ENCODE peak calls at places on chromosomes 1 and 21, in eight cellular contexts. B is Peyer's patch, H is BE2C, X is ascending aorta, C is PC-3, F is heart right ventricle, M is prostate gland, O is IMR-90. N is an unnamed sample.

GRCh38 chr1:201501812-201502510 is 5.0 kb downstream of the CSRP1 start:
- DNase-seq in B (no peak), H (no peak), X (no peak), C (no peak), F (no peak), M (peak; percentile 37), O (no peak), N (no peak)

GRCh38 chr1:206643118-206643698 is 7.9 kb downstream of the DYRK3 start:
- DNase-seq in B (no peak), H (no peak), X (no peak), C (no peak), F (no peak), M (no peak), O (no peak), N (no peak)

GRCh38 chr1:225830823-225831222 is 20.9 kb downstream of the EPHX1 start:
- DNase-seq in B (no peak), H (no peak), X (no peak), C (no peak), F (no peak), M (no peak), O (no peak), N (no peak)

GRCh38 chr1:5480306-5480705 is 511.9 kb downstream of the NPHP4 start:
- DNase-seq in B (no peak), H (no peak), X (no peak), C (no peak), F (no peak), M (no peak), O (no peak), N (no peak)

GRCh38 chr1:2824999-2825398 is 23.5 kb upstream of the TTC34 start:
- DNase-seq in B (no peak), H (no peak), X (no peak), C (no peak), F (peak; percentile 0), M (no peak), O (no peak), N (no peak)

GRCh38 chr1:210633636-210634035 is 304.9 kb downstream of the HHAT start:
- DNase-seq in B (no peak), H (no peak), X (no peak), C (no peak), F (peak; percentile 22), M (no peak), O (no peak), N (no peak)

GRCh38 chr1:51093566-51093965 is 8.5 kb upstream of the C1orf185 start:
- DNase-seq in B (no peak), H (no peak), X (no peak), C (no peak), F (no peak), M (no peak), O (peak; percentile 3), N (no peak)

GRCh38 chr1:166907763-166908162 is 31.7 kb upstream of the TADA1 start:
- DNase-seq in B (peak; percentile 25), H (no peak), X (no peak), C (no peak), F (no peak), M (no peak), O (no peak), N (no peak)

GRCh38 chr1:168396940-168397680 is 116.4 kb downstream of the TBX19 start:
- DNase-seq in B (no peak), H (no peak), X (no peak), C (peak; percentile 72), F (no peak), M (no peak), O (no peak), N (no peak)

GRCh38 chr1:163585796-163586195 is 264.0 kb downstream of the NUF2 start:
- DNase-seq in B (no peak), H (no peak), X (no peak), C (no peak), F (no peak), M (peak; percentile 23), O (no peak), N (no peak)

GRCh38 chr1:5408401-5408800 is 583.8 kb downstream of the NPHP4 start:
- DNase-seq in B (no peak), H (no peak), X (no peak), C (no peak), F (no peak), M (no peak), O (no peak), N (no peak)

GRCh38 chr1:54302951-54303843 is 103.0 kb downstream of the SSBP3 start:
- DNase-seq in B (no peak), H (peak; percentile 57), X (no peak), C (no peak), F (no peak), M (no peak), O (no peak), N (no peak)

GRCh38 chr1:40539338-40539737 is 7.9 kb downstream of the ZNF684 start:
- DNase-seq in B (no peak), H (no peak), X (no peak), C (no peak), F (no peak), M (no peak), O (no peak), N (no peak)

GRCh38 chr21:33668180-33668579 is 25.9 kb downstream of the ITSN1 start:
- DNase-seq in B (no peak), H (peak; percentile 27), X (no peak), C (no peak), F (no peak), M (no peak), O (peak; percentile 29), N (no peak)

GRCh38 chr1:221994274-221994698 is 252.4 kb upstream of the DUSP10 start:
- DNase-seq in B (no peak), H (no peak), X (no peak), C (peak; percentile 38), F (no peak), M (no peak), O (peak; percentile 85), N (no peak)

GRCh38 chr1:12604114-12604874 is 13.7 kb downstream of the DHRS3 start:
- DNase-seq in B (peak; percentile 70), H (peak; percentile 55), X (peak; percentile 78), C (peak; percentile 97), F (peak; percentile 42), M (no peak), O (peak; percentile 99), N (no peak)

GRCh38 chr1:2575801-2576663 is 10.5 kb upstream of the PRXL2B start:
- DNase-seq in B (peak; percentile 67), H (no peak), X (no peak), C (no peak), F (peak; percentile 13), M (no peak), O (no peak), N (no peak)

GRCh38 chr1:63902844-63903589 is 129.2 kb downstream of the ROR1 start:
- DNase-seq in B (no peak), H (no peak), X (no peak), C (peak; percentile 31), F (no peak), M (no peak), O (peak; percentile 29), N (no peak)

GRCh38 chr1:63101336-63101735 is 221.0 kb upstream of the FOXD3 start:
- DNase-seq in B (no peak), H (no peak), X (no peak), C (no peak), F (no peak), M (no peak), O (no peak), N (no peak)

GRCh38 chr1:227673441-227673840 is 61.7 kb downstream of the JMJD4 start:
- DNase-seq in B (no peak), H (no peak), X (no peak), C (no peak), F (no peak), M (no peak), O (no peak), N (no peak)
- H3K9me3 ChIP-seq in B (no peaks in the 10 kb centered on the region), H (no peaks in the 10 kb centered on the region), X (peaks cover 59% of the 10 kb centered on the region), C (peaks cover 79% of the 10 kb centered on the region), F (peaks cover 95% of the 10 kb centered on the region), M (no peaks in the 10 kb centered on the region), O (peaks cover 25% of the 10 kb centered on the region), N (peaks cover 17% of the 10 kb centered on the region)

DNA sequence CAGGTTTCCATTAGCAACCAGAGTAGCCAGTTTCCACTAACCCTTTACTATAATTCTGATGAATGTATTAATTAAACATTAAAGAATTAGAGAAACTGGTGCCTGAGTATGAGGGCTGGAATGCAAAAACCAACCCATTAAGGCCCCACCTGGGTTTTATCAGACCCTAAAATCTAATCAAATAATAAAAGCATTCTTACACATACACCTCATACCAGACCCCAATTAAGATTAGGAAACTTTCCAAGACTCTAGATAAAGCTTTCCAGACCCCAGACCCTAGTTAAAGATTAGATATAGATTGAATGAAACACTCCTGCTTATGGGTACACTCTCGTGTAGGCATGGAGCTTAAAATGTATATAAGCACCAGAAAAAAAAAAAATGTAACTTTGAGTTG is 581.3 kb upstream of the BEND5 start:
- DNase-seq in B (no peak), H (no peak), X (no peak), C (no peak), F (no peak), M (no peak), O (no peak), N (no peak)
- H3K9me3 ChIP-seq in B (no peaks in the 10 kb centered on the region), H (no peaks in the 10 kb centered on the region), X (no peaks in the 10 kb centered on the region), C (no peaks in the 10 kb centered on the region), F (no peaks in the 10 kb centered on the region), M (no peaks in the 10 kb centered on the region), O (peaks cover 11% of the 10 kb centered on the region), N (no peaks in the 10 kb centered on the region)

GRCh38 chr1:247919952-247920351 is at the start of gene OR2T8:
- DNase-seq in B (no peak), H (no peak), X (no peak), C (no peak), F (no peak), M (no peak), O (no peak), N (no peak)
- H3K9me3 ChIP-seq in B (no peaks in the 10 kb centered on the region), H (no peaks in the 10 kb centered on the region), X (no peaks in the 10 kb centered on the region), C (no peaks in the 10 kb centered on the region), F (no peaks in the 10 kb centered on the region), M (no peaks in the 10 kb centered on the region), O (peaks cover 12% of the 10 kb centered on the region), N (no peaks in the 10 kb centered on the region)

GRCh38 chr1:55318111-55318817 is 103.1 kb upstream of the USP24 start:
- DNase-seq in B (no peak), H (no peak), X (no peak), C (no peak), F (no peak), M (no peak), O (peak; percentile 69), N (no peak)

GRCh38 chr1:55315552-55315951 is 100.4 kb upstream of the USP24 start:
- DNase-seq in B (no peak), H (no peak), X (no peak), C (no peak), F (no peak), M (no peak), O (no peak), N (no peak)

GRCh38 chr1:55316494-55316893 is 101.3 kb upstream of the USP24 start:
- DNase-seq in B (no peak), H (no peak), X (no peak), C (no peak), F (no peak), M (no peak), O (no peak), N (no peak)

GRCh38 chr1:55317263-55317662 is 102.1 kb upstream of the USP24 start:
- DNase-seq in B (no peak), H (no peak), X (no peak), C (no peak), F (no peak), M (no peak), O (no peak), N (no peak)

DNA sequence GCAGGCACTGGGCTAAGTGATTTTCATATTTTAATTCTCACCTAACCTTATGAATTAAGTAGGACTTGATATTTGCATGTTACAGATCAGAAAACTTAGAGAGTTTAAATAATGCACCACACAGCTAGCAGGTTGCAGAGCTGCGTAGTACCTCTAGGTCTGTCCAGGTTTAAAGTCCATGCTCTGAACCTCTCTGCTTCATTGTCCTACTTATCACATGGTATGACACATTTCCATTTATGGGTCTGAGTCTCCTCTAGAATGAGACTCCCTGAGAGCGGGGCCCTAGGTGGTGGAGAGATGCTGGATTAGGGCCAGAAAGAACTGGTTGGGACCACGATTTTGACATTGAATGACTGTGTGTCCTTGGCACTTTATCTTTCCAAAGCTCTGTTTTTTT is 102.5 kb upstream of the USP24 start:
- DNase-seq in B (no peak), H (no peak), X (no peak), C (no peak), F (no peak), M (no peak), O (no peak), N (no peak)
- H3K9me3 ChIP-seq in B (no peaks in the 10 kb centered on the region), H (no peaks in the 10 kb centered on the region), X (no peaks in the 10 kb centered on the region), C (no peaks in the 10 kb centered on the region), F (no peaks in the 10 kb centered on the region), M (no peaks in the 10 kb centered on the region), O (no peaks in the 10 kb centered on the region), N (no peaks in the 10 kb centered on the region)